ENCODE peak calls at places on chromosomes 3 and 15, in eight cellular contexts. P is psoas muscle, F is fibroblast of lung, O is Karpas-422, B is neural progenitor cell, G is cardiac muscle cell, C is thyroid gland, L is IMR-90. K is an unnamed sample. For H3K4me1, the result is how much of the 10 kb centered on the place peaks cover.

GRCh38 chr15:71051539-71051938 is 63.7 kb upstream of the THSD4 start:
- DNase-seq in P (no peak), F (peak), O (no peak), B (no peak), G (peak), C (peak), L (peak), K (peak)

GRCh38 chr3:46349484-46350261 is 4.2 kb upstream of the CCR2 start:
- DNase-seq in P (no peak), F (no peak), O (no peak), B (no peak), G (no peak), C (no peak), L (no peak), K (no peak)

GRCh38 chr3:67006460-67006859 is 8.4 kb downstream of the KBTBD8 start:
- DNase-seq in P (no peak), F (peak), O (no peak), B (no peak), G (peak), C (no peak), L (peak), K (no peak)

GRCh38 chr3:52190294-52190841 is 7.6 kb upstream of the ALAS1 start:
- DNase-seq in P (peak), F (peak), O (no peak), B (no peak), G (peak), C (peak), L (peak), K (peak)

GRCh38 chr15:101135532-101136166 is 116.2 kb downstream of the CHSY1 start:
- DNase-seq in P (no peak), F (no peak), O (no peak), B (no peak), G (no peak), C (no peak), L (no peak), K (no peak)

GRCh38 chr3:73558399-73559075 is 66.2 kb downstream of the PDZRN3 start:
- DNase-seq in P (no peak), F (peak), O (no peak), B (no peak), G (peak), C (no peak), L (peak), K (peak)

GRCh38 chr3:29282431-29283296 is 1.8 kb downstream of the RBMS3 start:
- DNase-seq in P (no peak), F (peak), O (no peak), B (peak), G (peak), C (peak), L (peak), K (peak)

GRCh38 chr3:53169045-53169831 is 8.2 kb downstream of the PRKCD start:
- DNase-seq in P (no peak), F (no peak), O (peak), B (peak), G (no peak), C (peak), L (no peak), K (no peak)

GRCh38 chr3:135752851-135753250 is 212.7 kb upstream of the PPP2R3A start:
- DNase-seq in P (no peak), F (no peak), O (peak), B (peak), G (no peak), C (no peak), L (no peak), K (no peak)

GRCh38 chr3:150035400-150035799 is 64.7 kb upstream of the PFN2 start:
- DNase-seq in P (no peak), F (no peak), O (no peak), B (peak), G (no peak), C (no peak), L (no peak), K (no peak)

GRCh38 chr15:91894606-91895005 is 41.1 kb downstream of the SLCO3A1 start:
- DNase-seq in P (no peak), F (no peak), O (no peak), B (no peak), G (no peak), C (peak), L (peak), K (peak)

GRCh38 chr15:40906947-40907802 is 12.9 kb downstream of the VPS18 start:
- DNase-seq in P (peak), F (peak), O (peak), B (no peak), G (peak), C (peak), L (peak), K (peak)

GRCh38 chr3:154792828-154793227 is 287.3 kb upstream of the MME start:
- DNase-seq in P (no peak), F (peak), O (no peak), B (no peak), G (no peak), C (no peak), L (peak), K (no peak)

GRCh38 chr3:52444860-52445793 is at the start of gene SEMA3G:
- DNase-seq in P (peak), F (peak), O (peak), B (peak), G (peak), C (peak), L (peak), K (peak)

GRCh38 chr15:62344806-62345539 is 179.9 kb upstream of the C2CD4B start:
- DNase-seq in P (no peak), F (peak), O (peak), B (peak), G (peak), C (peak), L (peak), K (peak)

GRCh38 chr15:88467935-88468528 is 524 bp downstream of the MRPS11 start:
- DNase-seq in P (no peak), F (no peak), O (peak), B (peak), G (peak), C (no peak), L (peak), K (peak)

GRCh38 chr15:89132611-89133242 is 44.5 kb downstream of the ABHD2 start:
- DNase-seq in P (no peak), F (no peak), O (no peak), B (no peak), G (peak), C (peak), L (no peak), K (no peak)

GRCh38 chr3:177751770-177752169 is 554.5 kb upstream of the TBL1XR1 start:
- DNase-seq in P (peak), F (no peak), O (no peak), B (no peak), G (no peak), C (peak), L (no peak), K (no peak)

GRCh38 chr3:138082085-138082991 is 33.1 kb downstream of the DZIP1L start:
- DNase-seq in P (no peak), F (peak), O (no peak), B (no peak), G (peak), C (no peak), L (peak), K (peak)

DNA sequence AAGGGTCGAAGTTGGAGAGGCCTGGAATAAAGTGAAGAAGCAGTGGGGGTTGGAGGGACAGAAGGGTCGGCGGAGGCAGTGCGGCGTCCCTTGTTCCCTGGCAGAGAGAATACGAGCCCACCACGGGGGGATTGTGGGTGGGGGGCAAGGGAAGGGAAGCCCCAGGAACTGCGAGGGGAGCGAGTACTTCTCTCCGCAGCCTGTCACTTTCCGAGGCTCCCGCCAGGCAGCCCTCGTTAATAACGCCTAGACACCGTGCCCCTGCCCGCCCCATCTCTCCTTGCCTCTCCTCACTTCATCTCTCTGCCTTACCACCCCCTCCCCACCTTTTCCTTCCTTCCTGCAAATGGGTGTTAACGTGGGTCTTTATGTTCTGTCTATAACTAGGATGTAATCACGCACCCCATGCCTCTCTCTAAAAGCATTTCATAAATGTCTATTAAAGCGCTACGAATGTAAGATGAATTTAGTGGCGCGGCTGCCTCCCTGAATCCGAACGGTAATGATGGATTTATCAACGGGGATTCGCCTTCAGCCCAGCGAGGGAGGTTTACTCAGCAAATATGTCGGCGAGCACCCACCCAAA is 13.7 kb downstream of the NR2F2 start:
- DNase-seq in P (no peak), F (peak), O (no peak), B (peak), G (no peak), C (no peak), L (no peak), K (no peak)
- H3K4me1 ChIP-seq in P (under half), F (under half), O (under half), B (half or more), G (under half), C (under half), L (under half), K (under half)

DNA sequence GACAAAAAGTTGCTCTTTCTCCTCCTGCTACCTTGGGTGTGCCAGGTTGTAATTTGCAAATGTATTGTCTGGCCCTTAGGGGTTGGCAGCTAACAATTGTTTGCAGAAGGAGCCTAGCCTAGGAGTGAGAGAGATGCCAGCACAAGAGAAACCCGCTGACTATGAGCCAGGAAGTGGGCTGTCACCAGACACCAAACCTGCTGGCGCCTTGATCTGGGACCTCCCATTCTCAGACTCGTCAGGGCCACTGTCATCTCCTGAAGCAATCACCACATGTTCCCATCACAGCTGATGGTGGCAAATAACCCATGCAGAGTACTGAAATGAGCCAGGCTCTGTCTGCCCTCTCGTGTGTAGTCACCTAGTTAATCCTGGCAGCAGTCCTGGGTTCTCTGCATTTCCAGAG is 406.4 kb upstream of the NPAP1 start:
- DNase-seq in P (no peak), F (no peak), O (no peak), B (no peak), G (no peak), C (peak), L (no peak), K (no peak)
- H3K4me3 ChIP-seq in P (no peak), F (no peak), O (no peak), B (no peak), G (no peak), C (no peak), L (no peak), K (no peak)

DNA sequence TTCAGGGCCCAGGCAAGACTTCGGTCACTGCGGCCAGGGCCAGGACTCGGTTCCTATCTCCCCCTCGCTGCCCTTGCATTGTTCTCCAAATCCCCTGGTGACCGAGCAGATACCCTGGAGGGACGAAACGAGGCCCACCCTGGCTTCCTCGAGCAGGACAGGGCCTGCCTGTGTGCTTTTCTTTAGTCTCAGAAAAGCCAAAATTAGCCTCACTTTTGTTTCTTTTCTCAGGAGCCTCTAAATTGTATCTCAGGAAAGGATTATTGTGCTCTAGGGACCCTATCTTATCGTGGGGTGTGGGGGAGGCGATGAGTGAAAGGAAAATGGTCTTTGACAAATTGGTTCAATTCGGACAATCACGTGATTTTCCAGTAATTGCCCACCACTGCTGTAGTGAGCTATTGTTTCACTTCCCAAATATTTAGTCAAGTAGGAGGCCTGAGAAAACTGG is 61.7 kb downstream of the TMEM44 start:
- DNase-seq in P (no peak), F (peak), O (no peak), B (no peak), G (peak), C (no peak), L (no peak), K (no peak)
- H3K4me1 ChIP-seq in P (under half), F (under half), O (under half), B (under half), G (under half), C (under half), L (under half), K (under half)

DNA sequence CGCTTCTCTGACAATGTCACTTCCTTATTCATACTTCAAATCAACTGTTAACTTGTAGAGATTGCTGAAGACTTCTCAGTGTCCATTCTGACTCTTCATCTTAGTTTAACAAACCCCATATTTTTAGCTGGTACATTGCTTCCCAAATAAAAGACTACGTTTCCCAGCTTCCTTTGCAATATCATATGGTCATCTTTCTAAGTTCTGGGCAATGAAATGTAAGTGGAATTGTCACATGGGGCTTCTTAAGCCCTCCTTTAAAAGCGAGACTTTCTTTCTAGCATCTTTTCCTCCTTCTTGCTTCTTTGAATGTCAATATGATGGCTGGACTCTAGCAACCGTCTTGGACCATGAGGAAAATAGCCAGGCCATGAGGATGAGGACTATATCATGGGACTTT is 239.1 kb downstream of the ZNF621 start:
- DNase-seq in P (no peak), F (no peak), O (peak), B (no peak), G (no peak), C (no peak), L (no peak), K (no peak)
- H3K4me3 ChIP-seq in P (no peak), F (no peak), O (no peak), B (no peak), G (no peak), C (no peak), L (no peak), K (no peak)

GRCh38 chr3:10226293-10226692 is 22.0 kb upstream of the TATDN2 start:
- DNase-seq in P (no peak), F (no peak), O (peak), B (no peak), G (no peak), C (no peak), L (no peak), K (no peak)

GRCh38 chr3:10223676-10224639 is 24.3 kb upstream of the TATDN2 start:
- DNase-seq in P (no peak), F (no peak), O (no peak), B (no peak), G (no peak), C (no peak), L (no peak), K (peak)

GRCh38 chr3:10232138-10232537 is 16.1 kb upstream of the TATDN2 start:
- DNase-seq in P (no peak), F (no peak), O (no peak), B (no peak), G (no peak), C (no peak), L (no peak), K (no peak)

GRCh38 chr3:10224794-10225660 is 23.2 kb upstream of the TATDN2 start:
- DNase-seq in P (peak), F (peak), O (peak), B (peak), G (peak), C (peak), L (peak), K (peak)

DNA sequence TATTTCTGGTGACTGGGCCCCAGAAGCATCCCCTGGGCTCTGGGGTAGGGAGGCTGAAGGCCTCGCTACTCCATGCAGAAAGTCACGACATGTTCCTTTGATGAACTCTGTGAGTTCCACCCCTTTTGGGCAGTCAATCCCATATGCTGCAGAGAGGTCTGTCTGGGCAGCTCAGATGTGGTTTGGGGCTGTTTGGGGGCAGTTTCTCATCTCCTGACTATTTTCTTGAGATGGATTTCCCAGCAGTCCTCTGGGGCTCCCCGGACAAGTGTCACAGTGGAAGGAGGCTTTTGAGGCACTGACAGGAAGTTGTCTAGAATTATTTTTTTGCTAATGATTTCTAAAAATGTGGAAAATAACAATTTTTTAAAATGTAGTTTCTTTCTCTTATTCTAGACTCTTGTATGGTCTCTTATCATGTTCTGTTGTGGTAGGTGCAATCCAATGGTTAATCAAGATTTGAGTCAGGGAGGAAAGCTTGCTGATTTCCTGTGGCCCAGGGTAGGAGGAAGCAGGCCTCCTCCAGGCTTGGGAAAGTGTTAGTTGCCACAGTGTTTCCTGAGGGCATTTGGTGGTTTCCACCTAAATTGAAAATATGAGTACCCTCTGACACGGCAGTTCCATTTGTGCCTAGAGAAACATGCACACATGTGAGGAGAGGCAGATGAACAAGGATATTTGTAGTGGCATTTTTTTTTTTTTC is 19.9 kb upstream of the TATDN2 start:
- DNase-seq in P (no peak), F (no peak), O (no peak), B (no peak), G (peak), C (no peak), L (no peak), K (peak)
- H3K4me1 ChIP-seq in P (under half), F (under half), O (under half), B (under half), G (under half), C (under half), L (under half), K (under half)

K was measured in GM23248.